ENCODE peak calls at places on chromosomes 3 and 15, in four cellular contexts. H is H9, B is H1, Y is IMR-90. T is an unnamed sample. For H3K4me1, the result is how much of the 10 kb centered on the place peaks cover.

GRCh38 chr15:95574053-95574452 is 756.4 kb upstream of the NR2F2 start:
- DNase-seq in H (no peak), B (no peak), Y (no peak), T (no peak)

GRCh38 chr3:4139462-4140140 is 163.6 kb upstream of the SETMAR start:
- DNase-seq in H (no peak), B (no peak), Y (no peak), T (no peak)

GRCh38 chr3:188021502-188022040 is 132.4 kb upstream of the LPP start:
- DNase-seq in H (no peak), B (no peak), Y (peak), T (no peak)

GRCh38 chr15:97652700-97653167 is 307.8 kb upstream of the ARRDC4 start:
- DNase-seq in H (peak), B (no peak), Y (no peak), T (peak)

GRCh38 chr15:74621546-74621920 is 5.9 kb downstream of the CLK3 start:
- DNase-seq in H (no peak), B (no peak), Y (no peak), T (no peak)

GRCh38 chr3:158167737-158168469 is 58.0 kb downstream of the RSRC1 start:
- DNase-seq in H (no peak), B (no peak), Y (peak), T (peak)

GRCh38 chr3:161793194-161793825 is 296.7 kb downstream of the OTOL1 start:
- DNase-seq in H (no peak), B (no peak), Y (no peak), T (no peak)

GRCh38 chr15:98904466-98905048 is 103.0 kb downstream of the PGPEP1L start:
- DNase-seq in H (peak), B (no peak), Y (peak), T (peak)

GRCh38 chr15:80694624-80695098 is 449 bp upstream of the ABHD17C start:
- DNase-seq in H (peak), B (no peak), Y (peak), T (peak)

GRCh38 chr15:50764331-50765201 is 940 bp downstream of the SPPL2A start:
- DNase-seq in H (no peak), B (no peak), Y (peak), T (no peak)

GRCh38 chr3:186506846-186507245 is 37.3 kb downstream of the CRYGS start:
- DNase-seq in H (no peak), B (no peak), Y (no peak), T (no peak)

GRCh38 chr15:72554471-72555425 is 80.6 kb downstream of the ARIH1 start:
- DNase-seq in H (no peak), B (no peak), Y (peak), T (no peak)

GRCh38 chr3:170909129-170909903 is 879 bp upstream of the EIF5A2 start:
- DNase-seq in H (no peak), B (no peak), Y (peak), T (no peak)

GRCh38 chr3:29285356-29286070 is 4.6 kb downstream of the RBMS3 start:
- DNase-seq in H (no peak), B (no peak), Y (peak), T (peak)

GRCh38 chr15:64146885-64147681 is 4.4 kb upstream of the SNX22 start:
- DNase-seq in H (no peak), B (no peak), Y (peak), T (peak)

GRCh38 chr15:56984681-56985515 is 66.5 kb downstream of the TCF12 start:
- DNase-seq in H (no peak), B (no peak), Y (peak), T (no peak)

GRCh38 chr3:196711838-196712513 is at the start of the genes CEP19 and PIGX:
- DNase-seq in H (peak), B (no peak), Y (peak), T (peak)
- H3K56ac ChIP-seq in H (no peak), B (no peak), Y (peak), T (peak)

DNA sequence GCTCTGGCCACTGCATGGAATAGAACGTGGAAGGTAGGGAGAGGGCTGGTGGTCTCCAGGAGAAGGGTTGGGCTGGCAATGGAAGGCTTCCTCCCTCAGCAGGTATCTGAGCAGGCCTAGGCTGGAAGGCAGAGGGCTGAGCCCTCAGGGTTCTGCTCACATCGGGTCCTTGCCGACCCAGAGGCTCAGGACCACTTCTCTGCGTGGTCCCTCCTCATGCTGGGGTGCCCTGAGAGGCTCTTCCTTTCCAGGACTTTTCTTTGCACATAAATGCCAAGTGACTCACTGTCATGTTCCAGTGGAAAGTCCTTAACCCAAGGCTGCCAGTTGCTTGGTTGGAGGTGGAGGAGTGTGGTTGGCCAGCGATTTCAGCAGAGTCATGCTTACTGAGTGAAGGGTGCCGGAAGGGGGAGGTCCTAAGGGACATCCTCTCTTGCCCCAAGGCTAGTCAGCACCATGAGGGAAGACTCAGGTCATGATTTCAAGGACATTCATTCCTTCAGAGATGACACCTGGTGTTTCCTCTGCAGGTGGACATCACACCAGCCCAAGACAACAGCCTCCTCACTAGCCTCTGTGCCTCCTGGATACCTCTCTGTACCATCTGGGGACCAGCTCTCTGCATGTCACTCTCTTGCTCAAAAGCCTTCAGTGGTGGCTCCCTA is 8.2 kb downstream of the SLC6A6 start:
- DNase-seq in H (no peak), B (no peak), Y (peak), T (peak)
- H3K4me1 ChIP-seq in H (under half), B (under half), Y (under half), T (under half)

GRCh38 chr3:129317014-129317771 is 38.5 kb downstream of the HMCES start:
- DNase-seq in H (no peak), B (no peak), Y (no peak), T (no peak)
- H2BK15ac ChIP-seq in H (no peak), B (no peak), Y (no peak), T (no peak)

DNA sequence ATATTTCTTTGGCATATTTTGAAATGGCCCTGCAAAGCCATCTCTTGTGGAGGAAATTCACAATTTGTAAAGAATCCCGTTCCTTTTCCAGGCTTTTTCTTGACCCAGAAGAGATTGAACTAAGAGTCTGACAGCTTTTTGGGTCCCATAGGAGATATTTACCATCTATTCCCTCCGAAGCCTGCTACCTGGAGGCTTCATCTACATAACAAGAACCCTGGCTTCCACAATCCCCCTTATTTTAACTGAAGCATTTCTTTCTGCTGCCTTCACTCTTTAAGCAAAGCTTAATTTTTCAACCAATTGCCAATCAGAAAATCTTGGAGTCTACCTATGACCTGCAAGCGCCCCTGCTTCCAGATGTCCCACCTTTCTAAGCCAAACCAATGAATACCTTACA is 248.1 kb upstream of the GADL1 start:
- DNase-seq in H (no peak), B (no peak), Y (no peak), T (no peak)
- H3K56ac ChIP-seq in H (no peak), B (no peak), Y (no peak), T (no peak)

GRCh38 chr3:49462222-49462621 is 7.8 kb upstream of the DAG1 start:
- DNase-seq in H (no peak), B (no peak), Y (peak), T (peak)

GRCh38 chr3:49460956-49461355 is 9.1 kb upstream of the DAG1 start:
- DNase-seq in H (no peak), B (no peak), Y (no peak), T (no peak)

GRCh38 chr3:49460188-49460885 is 9.7 kb upstream of the DAG1 start:
- DNase-seq in H (no peak), B (no peak), Y (no peak), T (peak)

GRCh38 chr3:49465269-49466034 is 4.6 kb upstream of the DAG1 start:
- DNase-seq in H (no peak), B (no peak), Y (no peak), T (peak)

DNA sequence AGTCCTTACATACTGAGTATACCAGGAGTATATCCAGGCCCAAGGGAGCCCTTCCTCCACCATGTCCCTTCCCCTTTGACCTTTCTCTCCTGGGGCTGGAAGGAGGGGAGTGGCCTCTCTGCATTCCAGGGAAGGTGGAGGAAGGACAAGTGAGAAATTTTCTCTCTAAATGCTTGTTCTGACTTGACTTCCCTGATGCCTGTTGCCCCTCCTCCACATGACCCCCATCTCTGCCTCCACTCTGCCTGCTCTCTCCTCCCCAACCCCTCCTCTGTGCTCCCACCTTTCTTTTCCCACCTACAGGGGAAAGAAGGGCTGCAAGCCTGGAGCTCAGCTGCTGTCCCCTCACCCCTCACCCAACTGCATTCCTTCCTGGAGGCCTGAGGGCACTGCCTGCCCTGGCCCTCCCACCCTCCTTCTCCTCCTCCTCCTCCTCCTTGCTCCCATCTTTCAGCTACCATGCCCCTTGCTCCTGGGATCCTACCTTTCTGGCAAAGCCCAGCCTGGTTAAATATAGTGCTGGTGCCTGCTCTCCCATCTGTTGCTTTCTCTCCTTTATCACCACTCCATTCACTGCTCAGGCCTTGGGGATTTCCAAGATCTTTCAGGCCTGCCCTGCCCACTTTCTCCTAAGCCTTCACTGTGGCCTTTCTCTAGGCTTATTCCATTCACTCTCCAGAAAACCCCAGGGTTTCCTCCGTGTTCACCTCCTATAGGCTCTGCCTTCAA is 8.5 kb upstream of the DAG1 start:
- DNase-seq in H (peak), B (peak), Y (peak), T (peak)
- H3K4me1 ChIP-seq in H (under half), B (under half), Y (under half), T (under half)

T was measured in mesendoderm.